ENCODE peak calls at places on chromosomes 12 and 14, in nine cellular contexts. Z is EL; P is fibroblast of pulmonary artery; N is T47D; Y is effector CD8-positive, alpha-beta T cell; C is EH; Q is right lobe of liver; H is stimulated activated CD4-positive, alpha-beta T cell treated with anti-CD3 and anti-CD28 coated beads, Interleukin-4, amount 100 ng/mL, for 48 hours; M is WTC11. T is an unnamed sample.

GRCh38 chr14:91473046-91473445 is 37.1 kb downstream of the PPP4R3A start:
- DNase-seq in Q (no peak), N (no peak), P (no peak), M (no peak), C (no peak), Y (no peak), H (no peak), Z (no peak), T (no peak)

GRCh38 chr12:86241600-86241999 is 14.6 kb downstream of the MGAT4C start:
- DNase-seq in M (no peak), Q (no peak), N (peak), Z (no peak), Y (no peak), H (no peak), C (no peak), P (no peak), T (no peak)

GRCh38 chr14:93905623-93906022 is 21.5 kb upstream of the FAM181A start:
- DNase-seq in Y (no peak), N (no peak), Q (no peak), M (no peak), H (no peak), P (no peak), Z (no peak), C (no peak), T (no peak)

GRCh38 chr12:52041695-52042123 is 9.5 kb upstream of the NR4A1 start:
- DNase-seq in N (peak), Q (no peak), H (no peak), M (peak), Z (no peak), Y (peak), C (peak), P (peak), T (no peak)

GRCh38 chr14:54893151-54893760 is 9.4 kb downstream of the GCH1 start:
- DNase-seq in Z (peak), N (peak), P (peak), Y (no peak), C (peak), H (peak), Q (no peak), M (no peak), T (peak)

GRCh38 chr12:72493390-72493789 is 221.2 kb downstream of the TRHDE start:
- DNase-seq in Q (no peak), H (no peak), Y (no peak), Z (peak), M (no peak), P (peak), C (peak), N (no peak), T (no peak)

GRCh38 chr12:104702565-104703139 is 245.9 kb downstream of the CHST11 start:
- DNase-seq in N (no peak), C (peak), Z (peak), H (no peak), P (peak), M (no peak), Q (no peak), Y (no peak), T (no peak)

GRCh38 chr12:12689672-12690287 is 6.2 kb downstream of the GPR19 start:
- DNase-seq in C (peak), N (no peak), Z (peak), Y (no peak), M (no peak), Q (no peak), P (no peak), H (no peak), T (no peak)

GRCh38 chr14:100621806-100622205 is 34.6 kb upstream of the BEGAIN start:
- DNase-seq in N (peak), M (peak), Y (no peak), H (no peak), C (no peak), Z (no peak), P (no peak), Q (peak), T (peak)

T was measured in A673.